ENCODE peak calls at places on chromosomes 7 and 10, in five cellular contexts. Q is DND-41; L is left ventricle myocardium inferior; W is MG63; T is CD8-positive, alpha-beta memory T cell. N is an unnamed sample.

GRCh38 chr7:37359662-37360444 is 88.8 kb downstream of the ELMO1 start:
- DNase-seq in W (no peak), T (no peak), L (no peak), Q (no peak), N (no peak)

GRCh38 chr7:20424475-20424874 is 93.8 kb downstream of the ITGB8 start:
- DNase-seq in Q (no peak), T (no peak), L (no peak), W (no peak), N (no peak)

GRCh38 chr10:49001402-49001801 is 61.8 kb upstream of the LRRC18 start:
- DNase-seq in Q (no peak), L (no peak), W (no peak), T (no peak), N (no peak)

GRCh38 chr7:118477026-118477425 is 252.5 kb downstream of the ANKRD7 start:
- DNase-seq in Q (no peak), T (no peak), L (no peak), W (no peak), N (no peak)

GRCh38 chr10:98456688-98457482 is 10.2 kb upstream of the HPS1 start:
- DNase-seq in W (no peak), T (no peak), L (no peak), Q (no peak), N (no peak)

GRCh38 chr10:97827778-97828291 is 21.8 kb upstream of the GOLGA7B start:
- DNase-seq in T (no peak), Q (no peak), W (peak; percentile 74), L (no peak), N (peak; percentile 71)

GRCh38 chr7:131498237-131498885 is 58.1 kb downstream of the PODXL start:
- DNase-seq in W (no peak), Q (no peak), T (no peak), L (no peak), N (no peak)

GRCh38 chr10:71796749-71797405 is 23.6 kb upstream of the VSIR start:
- DNase-seq in L (no peak), T (no peak), Q (no peak), W (no peak), N (no peak)

GRCh38 chr7:87219545-87220025 is at the start of gene TMEM243:
- DNase-seq in L (peak; percentile 84), W (peak; percentile 82), Q (peak; percentile 86), T (peak; percentile 79), N (no peak)

GRCh38 chr10:52170776-52171175 is 143.3 kb upstream of the DKK1 start:
- DNase-seq in W (no peak), L (no peak), T (no peak), Q (no peak), N (no peak)

GRCh38 chr10:49649294-49649693 is 30.2 kb upstream of the C10orf53 start:
- DNase-seq in L (no peak), Q (peak; percentile 95), W (no peak), T (no peak), N (peak; percentile 34)

GRCh38 chr7:36109013-36109627 is 43.9 kb upstream of the EEPD1 start:
- DNase-seq in L (no peak), Q (no peak), W (no peak), T (no peak), N (no peak)

DNA sequence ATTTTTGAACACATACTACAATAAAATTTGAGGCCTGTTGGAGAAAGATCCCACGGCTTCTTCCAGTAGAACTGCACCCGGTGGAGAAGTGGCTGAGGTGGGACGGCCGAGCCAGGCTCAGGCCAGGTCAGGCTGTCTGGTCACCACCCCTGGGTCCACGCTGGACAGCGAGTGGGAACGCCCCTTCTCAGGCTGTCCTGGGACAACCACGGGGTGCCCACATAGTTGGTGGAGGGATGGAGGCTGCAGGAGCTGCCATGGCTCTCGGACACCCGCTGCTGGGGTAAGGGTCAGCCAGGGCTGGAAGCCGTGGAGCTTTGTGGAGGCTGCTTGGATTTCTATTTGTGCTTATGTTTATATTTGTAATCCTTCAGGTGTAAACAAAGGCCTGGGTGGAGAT is 206.5 kb downstream of the DNAJB6 start:
- DNase-seq in W (no peak), L (no peak), T (no peak), Q (no peak), N (no peak)
- H3K9me3 ChIP-seq in W (no peaks in the 10 kb centered on the region), L (no peaks in the 10 kb centered on the region), T (no peaks in the 10 kb centered on the region), Q (no peaks in the 10 kb centered on the region), N (no peaks in the 10 kb centered on the region)

DNA sequence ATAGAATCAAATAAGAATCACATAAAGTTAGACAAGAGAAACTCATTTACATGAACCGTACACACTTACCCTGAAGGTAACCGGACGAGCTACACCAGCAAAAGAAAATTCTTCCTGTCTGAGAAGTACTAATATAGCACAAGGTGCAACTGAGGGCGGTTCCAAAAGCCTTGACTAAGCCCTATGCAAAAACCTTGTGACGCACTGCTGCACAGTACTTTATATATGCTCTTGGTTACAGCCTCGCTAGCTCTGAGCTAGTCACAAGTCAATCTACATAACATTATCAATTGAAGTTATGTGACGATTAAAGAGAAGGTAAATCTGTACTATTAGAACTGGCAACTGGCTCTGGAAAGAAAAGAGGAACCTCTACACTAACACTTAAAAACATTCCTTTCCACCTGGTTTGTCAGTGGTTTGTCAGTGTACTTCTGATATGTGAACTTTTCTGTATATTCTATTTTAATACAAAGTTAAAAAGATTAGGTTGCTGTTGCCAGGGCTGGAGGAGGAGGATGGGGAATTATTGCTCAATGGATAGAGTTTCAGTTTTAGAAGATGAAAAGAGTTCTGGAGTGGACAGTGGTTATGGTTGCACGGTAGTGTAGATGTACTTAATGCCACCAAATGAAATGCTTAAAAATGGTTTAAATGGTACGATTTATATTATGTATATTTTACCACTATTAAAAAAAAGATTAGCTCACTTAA is 21.6 kb downstream of the NT5C3A start:
- DNase-seq in Q (no peak), W (no peak), T (peak; percentile 46), L (no peak), N (no peak)
- H3K4me3 ChIP-seq in Q (no peak overlapping the region), W (no peak overlapping the region), T (peak overlapping the region; percentile 23), L (peak overlapping the region; percentile 63), N (no peak overlapping the region)

GRCh38 chr10:37813763-37814162 is 43.6 kb downstream of the ZNF248 start:
- DNase-seq in W (no peak), Q (no peak), T (no peak), L (no peak), N (no peak)
- H3K9me3 ChIP-seq in W (peaks cover 10% of the 10 kb centered on the region), Q (peaks cover 25% of the 10 kb centered on the region), T (peaks cover 3% of the 10 kb centered on the region), L (peaks cover 87% of the 10 kb centered on the region), N (peaks cover 6% of the 10 kb centered on the region)

GRCh38 chr10:32954545-32955298 is 3.3 kb downstream of the ITGB1 start:
- DNase-seq in L (no peak), T (no peak), Q (no peak), W (no peak), N (no peak)

GRCh38 chr10:32955790-32956189 is 2.2 kb downstream of the ITGB1 start:
- DNase-seq in L (no peak), W (no peak), Q (no peak), T (no peak), N (no peak)

GRCh38 chr10:32954080-32954479 is 4.0 kb downstream of the ITGB1 start:
- DNase-seq in Q (no peak), W (no peak), L (no peak), T (no peak), N (no peak)

GRCh38 chr10:32956365-32957197 is 1.4 kb downstream of the ITGB1 start:
- DNase-seq in T (no peak), W (no peak), L (no peak), Q (no peak), N (no peak)

DNA sequence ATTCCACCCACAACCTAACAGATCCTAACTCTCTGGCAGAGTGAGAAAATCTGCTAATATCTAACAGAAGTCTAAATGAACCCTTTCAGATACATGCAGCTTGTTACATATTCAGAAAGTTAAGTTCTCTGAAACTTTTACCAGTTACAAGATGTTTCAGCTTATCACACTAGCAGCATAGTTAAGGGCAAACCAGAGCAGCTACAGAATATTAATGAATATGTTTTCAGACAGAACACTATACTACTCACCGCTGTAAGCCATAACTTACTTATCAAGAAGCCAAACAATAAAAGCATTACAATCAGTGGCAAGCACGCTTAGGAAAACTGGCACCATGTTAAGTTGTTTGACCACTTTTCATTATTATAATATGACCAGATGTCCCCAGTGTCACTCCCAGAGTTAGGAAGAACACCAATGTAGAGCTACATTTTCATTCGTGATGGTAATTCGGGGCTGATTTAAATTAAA is 2.7 kb downstream of the ITGB1 start:
- DNase-seq in Q (no peak), T (no peak), W (no peak), L (no peak), N (no peak)
- H3K4me3 ChIP-seq in Q (peak overlapping the region; percentile 22), T (peak overlapping the region; percentile 37), W (peak overlapping the region; percentile 90), L (peak overlapping the region; percentile 97), N (peak overlapping the region; percentile 98)

GRCh38 chr10:107656932-107657331 is 492.4 kb upstream of the SORCS1 start:
- DNase-seq in W (no peak), Q (no peak), T (no peak), L (no peak), N (no peak)
- H3K9me3 ChIP-seq in W (no peaks in the 10 kb centered on the region), Q (no peaks in the 10 kb centered on the region), T (no peaks in the 10 kb centered on the region), L (peaks cover 2% of the 10 kb centered on the region), N (no peaks in the 10 kb centered on the region)

GRCh38 chr7:120600607-120601006 is 257.3 kb downstream of the TSPAN12 start:
- DNase-seq in W (no peak), Q (no peak), L (no peak), T (no peak), N (no peak)
- H3K4me3 ChIP-seq in W (no peak overlapping the region), Q (no peak overlapping the region), L (no peak overlapping the region), T (no peak overlapping the region), N (no peak overlapping the region)

GRCh38 chr10:37684765-37685164 is 172.6 kb downstream of the ZNF248 start:
- DNase-seq in L (no peak), Q (no peak), T (no peak), W (no peak), N (no peak)
- H3K9me3 ChIP-seq in L (peaks cover 9% of the 10 kb centered on the region), Q (peaks cover 5% of the 10 kb centered on the region), T (no peaks in the 10 kb centered on the region), W (no peaks in the 10 kb centered on the region), N (no peaks in the 10 kb centered on the region)